ENCODE peak calls at places on chromosomes 16 and 17, in eight cellular contexts. Y, F, Q, K, T, J, X and B are unnamed samples.

GRCh38 chr16:82329070-82329469 is 159.0 kb upstream of the MPHOSPH6 start:
- DNase-seq in Y (no peak), F (no peak), Q (no peak), K (no peak), T (no peak), J (no peak), X (no peak), B (no peak)

GRCh38 chr17:31320791-31321190 is 631 bp downstream of the EVI2A start:
- DNase-seq in Y (no peak), F (no peak), Q (no peak), K (peak; percentile 10), T (no peak), J (no peak), X (no peak), B (peak; percentile 57)

GRCh38 chr17:61743766-61744165 is 119.6 kb downstream of the BRIP1 start:
- DNase-seq in Y (no peak), F (no peak), Q (no peak), K (no peak), T (no peak), J (no peak), X (no peak), B (no peak)

GRCh38 chr17:6510321-6511023 is 45.9 kb downstream of the PITPNM3 start:
- DNase-seq in Y (no peak), F (no peak), Q (no peak), K (no peak), T (no peak), J (no peak), X (no peak), B (no peak)

GRCh38 chr17:40553694-40554534 is 11.4 kb downstream of the CCR7 start:
- DNase-seq in Y (peak; percentile 74), F (no peak), Q (no peak), K (no peak), T (no peak), J (peak; percentile 85), X (peak; percentile 73), B (no peak)

GRCh38 chr17:36714789-36715188 is 113.4 kb downstream of the MRM1 start:
- DNase-seq in Y (no peak), F (no peak), Q (no peak), K (no peak), T (no peak), J (no peak), X (no peak), B (no peak)

GRCh38 chr16:81190667-81191066 is 47.8 kb upstream of the BCO1 start:
- DNase-seq in Y (no peak), F (no peak), Q (no peak), K (no peak), T (peak; percentile 54), J (no peak), X (peak; percentile 15), B (no peak)

GRCh38 chr17:56751145-56751743 is 82.5 kb downstream of the C17orf67 start:
- DNase-seq in Y (no peak), F (no peak), Q (no peak), K (no peak), T (no peak), J (no peak), X (no peak), B (no peak)

GRCh38 chr17:67026341-67026740 is 18.0 kb upstream of the CACNG1 start:
- DNase-seq in Y (no peak), F (no peak), Q (no peak), K (no peak), T (no peak), J (no peak), X (no peak), B (peak; percentile 2)

DNA sequence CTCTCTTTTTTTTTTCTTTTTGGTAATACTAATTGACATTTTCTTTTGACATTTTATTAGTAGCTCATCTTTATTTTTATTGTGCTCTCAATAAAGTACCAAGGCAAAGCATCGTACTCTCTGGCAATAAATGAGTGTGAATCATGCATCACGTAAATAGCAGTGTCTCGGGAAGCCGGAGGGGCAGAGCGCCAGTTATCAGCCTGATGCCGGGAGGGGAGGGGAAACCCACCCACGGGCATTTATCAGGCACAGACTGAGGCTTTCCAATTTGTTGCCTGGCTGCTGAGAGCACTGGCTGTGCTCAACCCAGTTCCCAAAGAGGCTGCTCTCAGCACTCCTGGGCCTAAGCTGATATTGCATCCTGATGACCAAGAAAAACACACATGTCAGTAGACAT is 118.4 kb upstream of the CDH5 start:
- DNase-seq in Y (peak; percentile 81), F (no peak), Q (no peak), K (no peak), T (no peak), J (peak; percentile 87), X (peak; percentile 74), B (peak; percentile 90)
- H3K27ac ChIP-seq in Y (peak overlapping the region; percentile 72), F (no peak overlapping the region), Q (no peak overlapping the region), K (no peak overlapping the region), T (no peak overlapping the region), J (peak overlapping the region; percentile 59), X (peak overlapping the region; percentile 51), B (no peak overlapping the region)

GRCh38 chr17:80259642-80260535 is 763 bp upstream of the RNF213 start:
- DNase-seq in Y (peak; percentile 71), F (peak; percentile 81), Q (no peak), K (peak; percentile 99), T (peak; percentile 95), J (peak; percentile 66), X (peak; percentile 63), B (peak; percentile 91)
- H3K4me1 ChIP-seq in Y (peaks cover 58% of the 10 kb centered on the region), F (peaks cover 64% of the 10 kb centered on the region), Q (peaks cover 37% of the 10 kb centered on the region), K (peaks cover 40% of the 10 kb centered on the region), T (peaks cover 76% of the 10 kb centered on the region), J (peaks cover 16% of the 10 kb centered on the region), X (peaks cover 29% of the 10 kb centered on the region), B (no peaks in the 10 kb centered on the region)

DNA sequence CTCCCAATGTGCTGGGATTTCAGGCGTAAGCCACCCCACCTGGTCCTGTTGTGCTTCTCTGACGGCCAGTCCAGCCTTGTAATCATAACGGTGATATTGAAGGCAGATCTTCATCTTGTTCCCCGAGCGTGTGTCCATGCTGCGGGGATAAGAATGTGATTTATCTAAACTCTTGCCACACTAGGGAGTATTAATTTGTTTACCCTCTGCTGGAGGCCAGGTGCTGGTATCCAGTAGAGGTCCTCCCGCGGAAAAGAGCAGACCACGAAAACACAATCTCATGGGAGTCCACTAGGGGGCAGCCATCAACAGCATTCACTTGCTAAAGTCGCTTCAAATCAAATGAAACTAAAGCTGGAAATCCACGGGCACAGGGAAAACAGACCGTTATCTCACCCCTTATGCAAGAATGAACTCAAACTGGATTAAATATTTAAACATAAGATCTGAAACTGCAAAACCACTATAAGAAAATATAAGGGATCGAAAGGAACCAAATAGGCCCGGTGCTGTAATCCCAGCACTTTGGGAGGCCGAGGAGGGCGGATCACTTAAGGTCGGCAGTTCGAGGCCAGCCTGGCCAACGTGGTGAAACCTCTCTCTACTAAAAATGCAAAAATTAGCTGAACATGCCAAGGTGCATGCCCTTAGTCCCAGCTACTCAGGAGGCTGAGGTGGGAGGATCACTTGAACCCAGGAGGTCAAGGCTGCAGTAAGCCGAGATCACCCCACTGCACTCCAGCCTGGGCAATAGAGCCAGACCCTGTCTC is 22.3 kb upstream of the RBBP6 start:
- DNase-seq in Y (peak; percentile 65), F (peak; percentile 49), Q (peak; percentile 78), K (peak; percentile 71), T (peak; percentile 74), J (peak; percentile 87), X (peak; percentile 77), B (peak; percentile 85)
- H3K4me3 ChIP-seq in Y (peak overlapping the region; percentile 37), F (peak overlapping the region; percentile 44), Q (peak overlapping the region; percentile 34), K (peak overlapping the region; percentile 54), T (peak overlapping the region; percentile 31), J (no peak overlapping the region), X (peak overlapping the region; percentile 23), B (no peak overlapping the region)

GRCh38 chr16:84630446-84631152 is 12.7 kb upstream of the COTL1 start:
- DNase-seq in Y (no peak), F (no peak), Q (no peak), K (no peak), T (no peak), J (no peak), X (no peak), B (no peak)

GRCh38 chr16:84630009-84630408 is 12.1 kb upstream of the COTL1 start:
- DNase-seq in Y (no peak), F (no peak), Q (no peak), K (no peak), T (no peak), J (no peak), X (no peak), B (no peak)

GRCh38 chr16:84629580-84629979 is 11.7 kb upstream of the COTL1 start:
- DNase-seq in Y (no peak), F (no peak), Q (no peak), K (no peak), T (no peak), J (no peak), X (no peak), B (no peak)

GRCh38 chr16:84628226-84628731 is 10.4 kb upstream of the COTL1 start:
- DNase-seq in Y (no peak), F (no peak), Q (no peak), K (no peak), T (no peak), J (no peak), X (no peak), B (no peak)

GRCh38 chr16:84625556-84625955 is 7.7 kb upstream of the COTL1 start:
- DNase-seq in Y (no peak), F (no peak), Q (no peak), K (no peak), T (no peak), J (no peak), X (no peak), B (no peak)
- H3K27ac ChIP-seq in Y (no peak overlapping the region), F (no peak overlapping the region), Q (no peak overlapping the region), K (no peak overlapping the region), T (no peak overlapping the region), J (no peak overlapping the region), X (no peak overlapping the region), B (no peak overlapping the region)